ENCODE peak calls at places on chromosomes 5 and 9, in ten cellular contexts. I is GM03348, F is HCEC 1CT, O is SW480, S is HEK293T, K is lung microvascular endothelial cell, Z is NAMALWA, H is endothelial cell, E is WTC11, Y is fibroblast of lung. D is an unnamed sample.

GRCh38 chr9:88950341-88951141 is 40.7 kb upstream of the S1PR3 start:
- DNase-seq in I (no peak), Y (peak; percentile 82), F (peak; percentile 46), O (no peak), K (peak; percentile 30), H (no peak), S (no peak), E (no peak), Z (no peak), D (no peak)

GRCh38 chr9:114109106-114109505 is 10.0 kb upstream of the KIF12 start:
- DNase-seq in H (no peak), O (no peak), I (no peak), S (no peak), F (no peak), K (no peak), Z (no peak), E (no peak), Y (no peak), D (no peak)

GRCh38 chr5:15285901-15286583 is 213.9 kb upstream of the FBXL7 start:
- DNase-seq in O (no peak), E (no peak), H (no peak), S (no peak), Z (no peak), Y (peak; percentile 9), I (peak; percentile 48), F (peak; percentile 66), K (peak; percentile 69), D (no peak)

GRCh38 chr9:100489836-100490235 is 16.9 kb downstream of the TMEFF1 start:
- DNase-seq in H (no peak), O (no peak), F (no peak), K (no peak), E (no peak), I (no peak), S (no peak), Y (no peak), Z (no peak), D (no peak)

GRCh38 chr9:136771907-136772306 is 7.6 kb upstream of the LCN15 start:
- DNase-seq in E (no peak), F (no peak), Z (peak; percentile 28), H (no peak), I (no peak), Y (no peak), O (no peak), K (no peak), S (no peak), D (no peak)

GRCh38 chr5:57434227-57434640 is 48.4 kb downstream of the ACTBL2 start:
- DNase-seq in K (peak; percentile 26), I (no peak), F (no peak), Z (no peak), H (no peak), O (no peak), E (no peak), S (no peak), Y (peak; percentile 81), D (no peak)

GRCh38 chr9:89234636-89235035 is 56.0 kb upstream of the SHC3 start:
- DNase-seq in H (peak; percentile 41), Z (no peak), Y (peak; percentile 51), E (peak; percentile 58), K (no peak), I (no peak), O (no peak), S (peak; percentile 49), F (no peak), D (no peak)

GRCh38 chr5:111280282-111280901 is 56.2 kb downstream of the CAMK4 start:
- DNase-seq in S (no peak), O (no peak), H (no peak), Y (no peak), E (no peak), F (no peak), I (no peak), K (no peak), Z (peak; percentile 74), D (no peak)

GRCh38 chr9:34628656-34629491 is at the start of gene ARID3C:
- DNase-seq in H (peak; percentile 41), K (no peak), E (peak; percentile 53), S (peak; percentile 58), F (no peak), Y (no peak), O (peak; percentile 46), I (peak; percentile 70), Z (no peak), D (peak; percentile 18)

GRCh38 chr5:122707796-122708195 is 67.1 kb upstream of the SNX2 start:
- DNase-seq in H (no peak), I (no peak), K (no peak), E (no peak), S (no peak), O (no peak), Y (no peak), F (peak; percentile 24), Z (no peak), D (no peak)